ENCODE peak calls at places on chromosomes 5 and 9, in six cellular contexts. K, L, A, M, B and W are unnamed samples. For H3K9me3, the result is how much of the 10 kb centered on the place peaks cover.

GRCh38 chr5:102809033-102809432 is 53.9 kb downstream of the PAM start:
- DNase-seq in L (no peak), B (no peak), A (no peak), M (no peak), K (no peak), W (no peak)

GRCh38 chr5:56003179-56003578 is 8.4 kb upstream of the IL6ST start:
- DNase-seq in K (no peak), M (no peak), A (no peak), L (no peak), B (no peak), W (no peak)

GRCh38 chr9:78958887-78959286 is 612.9 kb upstream of the TLE4 start:
- DNase-seq in A (no peak), L (peak), K (no peak), B (peak), M (no peak), W (no peak)

GRCh38 chr5:177454397-177455035 is 7.9 kb downstream of the PRR7 start:
- DNase-seq in L (peak), A (peak), B (peak), M (peak), K (peak), W (peak)

GRCh38 chr5:3931976-3932375 is 336.3 kb downstream of the IRX1 start:
- DNase-seq in B (no peak), K (no peak), A (no peak), L (no peak), M (no peak), W (no peak)

GRCh38 chr9:87714819-87715218 is 11.1 kb upstream of the CTSL start:
- DNase-seq in A (no peak), M (no peak), B (peak), K (no peak), L (no peak), W (no peak)

GRCh38 chr5:93578813-93579560 is 2.0 kb downstream of the NR2F1-AS1 start:
- DNase-seq in L (no peak), K (no peak), B (peak), A (no peak), M (peak), W (no peak)

GRCh38 chr5:154771383-154771901 is 16.3 kb downstream of the LARP1 start:
- DNase-seq in L (peak), B (peak), A (no peak), M (peak), K (no peak), W (no peak)

GRCh38 chr5:111461261-111461671 is 51.1 kb downstream of the STARD4 start:
- DNase-seq in A (no peak), B (peak), M (peak), L (peak), K (no peak), W (no peak)

GRCh38 chr5:18744441-18744840 is 1110.2 kb downstream of the TAF11L14 start:
- DNase-seq in B (no peak), M (no peak), A (no peak), L (no peak), K (no peak), W (no peak)

GRCh38 chr9:97703437-97704326 is 6.5 kb upstream of the XPA start:
- DNase-seq in L (peak), M (no peak), B (no peak), K (no peak), A (no peak), W (no peak)

GRCh38 chr5:179747815-179748214 is 15.2 kb downstream of the MAML1 start:
- DNase-seq in B (no peak), L (no peak), A (no peak), K (no peak), M (no peak), W (no peak)

GRCh38 chr5:135706474-135706873 is 127.7 kb upstream of the CXCL14 start:
- DNase-seq in B (no peak), K (no peak), L (no peak), A (peak), M (no peak), W (no peak)

GRCh38 chr9:105332471-105332870 is 88.0 kb downstream of the SLC44A1 start:
- DNase-seq in L (no peak), K (no peak), A (no peak), M (no peak), B (no peak), W (no peak)

GRCh38 chr9:133485531-133486260 is 6.8 kb upstream of the SLC2A6 start:
- DNase-seq in A (no peak), B (no peak), K (no peak), M (no peak), L (peak), W (peak)

GRCh38 chr5:72032769-72033168 is 74.5 kb upstream of the MAP1B start:
- DNase-seq in L (no peak), B (no peak), A (no peak), K (no peak), M (no peak), W (no peak)

GRCh38 chr9:3942351-3942750 is 357.5 kb downstream of the GLIS3 start:
- DNase-seq in M (no peak), K (no peak), B (no peak), L (no peak), A (no peak), W (no peak)

GRCh38 chr5:148791334-148791667 is 35.1 kb upstream of the ADRB2 start:
- DNase-seq in A (no peak), B (no peak), K (no peak), M (no peak), L (no peak), W (no peak)

GRCh38 chr9:128927731-128928411 is 7.1 kb downstream of the PHYHD1 start:
- DNase-seq in M (peak), A (no peak), K (no peak), B (peak), L (peak), W (no peak)

GRCh38 chr9:133954862-133955529 is 37.1 kb downstream of the VAV2 start:
- DNase-seq in K (no peak), M (no peak), A (no peak), B (no peak), L (no peak), W (peak)

GRCh38 chr5:157640406-157640805 is 11.8 kb downstream of the SOX30 start:
- DNase-seq in K (no peak), M (no peak), L (no peak), B (no peak), A (no peak), W (no peak)

GRCh38 chr9:103430469-103430868 is 435.3 kb downstream of the CYLC2 start:
- DNase-seq in B (no peak), A (no peak), K (no peak), M (no peak), L (no peak), W (no peak)
- H3K9me3 ChIP-seq in B (under half), A (under half), K (under half), M (under half), L (under half), W (under half)

GRCh38 chr9:127878652-127879377 is 1.3 kb upstream of the AK1 start:
- DNase-seq in A (no peak), B (peak), L (no peak), M (no peak), K (no peak), W (no peak)
- H3K9me3 ChIP-seq in A (under half), B (under half), L (under half), M (under half), K (under half), W (under half)

GRCh38 chr5:171314728-171315385 is 5.8 kb downstream of the TLX3 start:
- DNase-seq in M (peak), K (peak), L (no peak), B (no peak), A (peak), W (no peak)

GRCh38 chr5:171312129-171312819 is 3.2 kb downstream of the TLX3 start:
- DNase-seq in M (peak), K (peak), L (no peak), A (peak), B (no peak), W (no peak)

GRCh38 chr5:171315386-171315891 is 6.4 kb downstream of the TLX3 start:
- DNase-seq in L (no peak), B (no peak), K (peak), M (peak), A (peak), W (no peak)

GRCh38 chr5:171311698-171312083 is 2.6 kb downstream of the TLX3 start:
- DNase-seq in A (peak), L (no peak), K (no peak), B (no peak), M (no peak), W (no peak)

GRCh38 chr5:171313481-171314206 is 4.6 kb downstream of the TLX3 start:
- DNase-seq in L (no peak), A (no peak), B (no peak), K (peak), M (no peak), W (no peak)
- H3K9me3 ChIP-seq in L (under half), A (under half), B (under half), K (under half), M (under half), W (under half)

DNA sequence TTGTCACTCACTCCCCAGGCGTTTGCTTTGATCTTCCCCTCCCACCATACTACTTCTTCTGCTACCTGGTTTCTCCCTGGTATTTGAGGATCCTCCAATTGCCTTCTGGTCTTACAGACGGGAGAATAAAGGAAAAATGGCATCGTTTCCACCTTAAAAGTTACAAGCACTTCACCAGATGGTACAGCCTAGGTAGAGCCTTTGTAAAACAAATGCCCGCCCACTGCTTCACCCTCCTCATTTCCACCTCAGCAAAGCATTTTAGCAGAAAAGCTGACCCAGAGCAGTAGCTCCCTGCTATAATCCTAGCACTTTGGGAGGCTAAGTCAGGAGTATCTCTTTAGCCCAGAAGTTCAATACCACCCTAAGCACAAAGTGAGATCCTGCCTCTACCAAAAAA is 5.1 kb upstream of the ANXA2R start:
- DNase-seq in L (no peak), M (peak), K (no peak), A (no peak), B (no peak), W (no peak)
- H3K9me3 ChIP-seq in L (under half), M (under half), K (under half), A (under half), B (under half), W (under half)

GRCh38 chr9:75687359-75687953 is 203.0 kb upstream of the PCSK5 start:
- DNase-seq in B (no peak), M (no peak), L (no peak), A (no peak), K (no peak), W (no peak)

GRCh38 chr9:75683591-75683990 is 206.9 kb upstream of the PCSK5 start:
- DNase-seq in M (no peak), L (no peak), B (no peak), A (no peak), K (no peak), W (no peak)

DNA sequence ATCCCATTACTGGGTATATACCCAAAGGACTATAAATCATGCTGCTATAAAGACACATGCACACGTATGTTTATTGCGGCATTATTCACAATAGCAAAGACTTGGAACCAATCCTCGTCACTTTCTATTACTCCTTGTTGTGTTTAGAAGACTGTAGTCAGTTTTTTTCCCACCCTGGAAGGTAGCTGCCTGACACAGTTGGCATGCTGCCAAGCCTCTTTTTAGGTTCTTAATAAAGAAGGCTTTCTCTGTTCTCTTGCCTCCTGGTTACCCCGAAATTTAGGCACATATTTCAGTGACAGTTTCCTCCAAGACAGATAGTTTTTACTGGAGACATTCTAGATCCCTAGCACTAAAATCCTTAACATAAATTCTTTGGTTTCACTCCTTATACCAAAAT is 205.4 kb upstream of the PCSK5 start:
- DNase-seq in B (no peak), K (no peak), A (no peak), M (no peak), L (no peak), W (no peak)
- H3K9me3 ChIP-seq in B (under half), K (under half), A (under half), M (under half), L (under half), W (under half)

GRCh38 chr9:118568704-118569103 is 800.5 kb downstream of the BRINP1 start:
- DNase-seq in L (no peak), A (no peak), M (no peak), K (no peak), B (no peak), W (no peak)

GRCh38 chr9:118570076-118570475 is 799.2 kb downstream of the BRINP1 start:
- DNase-seq in L (no peak), B (no peak), A (no peak), K (no peak), M (no peak), W (no peak)

GRCh38 chr9:118567861-118568260 is 801.4 kb downstream of the BRINP1 start:
- DNase-seq in K (no peak), L (no peak), M (no peak), B (no peak), A (no peak), W (no peak)

GRCh38 chr9:118563677-118564076 is 805.6 kb downstream of the BRINP1 start:
- DNase-seq in M (no peak), A (no peak), B (no peak), K (no peak), L (no peak), W (no peak)

DNA sequence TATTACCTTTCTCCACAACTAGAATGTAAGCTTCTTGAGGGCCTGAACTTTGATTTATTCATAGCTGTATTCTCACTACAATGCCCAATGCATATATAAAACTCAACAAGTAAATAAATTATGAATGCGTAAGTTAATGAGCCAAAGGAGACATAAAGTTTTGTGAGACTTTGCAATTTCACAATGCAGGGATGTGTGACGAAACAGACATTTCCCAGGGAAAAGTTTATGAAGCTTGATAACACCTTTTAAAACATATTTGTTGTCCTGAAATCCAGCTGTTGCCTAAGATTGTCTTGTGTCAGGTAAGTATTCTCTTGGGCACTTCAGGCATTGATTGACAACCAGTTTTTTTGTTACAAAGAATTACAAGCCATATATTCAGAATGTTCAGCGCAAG is 800.1 kb downstream of the BRINP1 start:
- DNase-seq in K (no peak), L (no peak), A (no peak), B (no peak), M (no peak), W (no peak)
- H3K9me3 ChIP-seq in K (under half), L (under half), A (under half), B (under half), M (under half), W (under half)

GRCh38 chr9:17075758-17076485 is 58.9 kb upstream of the CNTLN start:
- DNase-seq in A (no peak), K (no peak), L (peak), M (no peak), B (peak), W (no peak)
- H3K9me3 ChIP-seq in A (under half), K (under half), L (under half), M (under half), B (under half), W (under half)

GRCh38 chr9:121505903-121506640 is 6.4 kb upstream of the GGTA1 start:
- DNase-seq in M (no peak), A (no peak), B (no peak), L (no peak), K (no peak), W (no peak)

GRCh38 chr9:121508415-121508814 is 8.8 kb upstream of the GGTA1 start:
- DNase-seq in M (no peak), A (no peak), B (no peak), K (no peak), L (no peak), W (no peak)

GRCh38 chr9:121509175-121509574 is 9.5 kb upstream of the GGTA1 start:
- DNase-seq in B (no peak), L (no peak), A (no peak), K (no peak), M (no peak), W (no peak)

DNA sequence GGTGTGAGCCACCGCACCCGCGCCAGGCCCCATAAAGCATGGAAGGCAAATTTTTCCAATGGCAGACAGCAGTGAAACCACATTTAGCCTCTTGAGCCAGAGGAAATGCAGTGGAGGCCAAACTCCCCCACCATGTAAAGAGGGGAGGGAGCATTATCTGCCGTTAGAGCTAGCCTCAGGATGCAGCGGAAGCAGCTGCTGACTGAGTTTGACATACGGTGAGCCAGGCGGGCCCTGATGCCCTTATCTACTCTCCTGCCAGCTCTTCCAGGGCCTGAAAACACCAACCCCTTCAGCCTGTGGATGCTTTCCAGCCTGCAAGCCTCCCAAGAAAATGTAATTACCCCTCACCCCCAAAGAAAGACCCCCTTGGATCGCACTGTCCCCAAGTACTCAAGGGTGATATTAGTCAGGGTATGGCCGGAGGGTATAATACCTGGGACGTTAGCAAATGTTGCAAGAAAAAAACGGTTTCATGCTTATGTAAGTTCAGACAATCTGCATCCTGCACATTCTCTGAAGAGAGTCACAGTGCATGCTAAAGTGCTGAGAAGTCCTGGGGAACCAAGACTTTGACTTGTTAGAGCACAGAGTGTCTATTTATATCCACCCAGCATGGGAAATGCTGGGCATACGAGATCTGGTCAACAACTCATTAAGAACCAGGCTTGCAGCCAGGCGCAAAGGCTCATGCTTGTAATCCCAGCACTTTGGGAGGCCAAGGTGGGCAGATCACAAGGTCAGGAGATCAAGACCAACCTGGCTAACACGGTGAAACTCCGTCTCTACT is 11.3 kb upstream of the GGTA1 start:
- DNase-seq in K (peak), B (no peak), L (no peak), A (no peak), M (no peak), W (no peak)
- H3K9me3 ChIP-seq in K (under half), B (under half), L (under half), A (under half), M (under half), W (under half)